ENCODE peak calls at places on chromosomes 12 and 14, in six cellular contexts. A is stomach, E is ovary, B is frontal cortex, C is NCI-H1092 treated with DMSO at 0.1 percent for 48 hours, G is memory B cell. I is an unnamed sample.

GRCh38 chr14:32075636-32076277 is 1.3 kb upstream of the ARHGAP5 start:
- DNase-seq in A (no peak), E (peak), B (peak), C (no peak), G (no peak), I (peak)

GRCh38 chr12:30795660-30796507 is 41.1 kb upstream of the CAPRIN2 start:
- DNase-seq in A (peak), E (peak), B (peak), C (no peak), G (peak), I (peak)

GRCh38 chr12:99767809-99768208 is 120.3 kb downstream of the GARIN6 start:
- DNase-seq in A (no peak), E (no peak), B (no peak), C (peak), G (no peak), I (no peak)

GRCh38 chr12:1949771-1950470 is 31.5 kb upstream of the CACNA2D4 start:
- DNase-seq in A (no peak), E (no peak), B (no peak), C (no peak), G (no peak), I (no peak)

GRCh38 chr12:104201238-104202001 is 14.2 kb upstream of the TXNRD1 start:
- DNase-seq in A (peak), E (peak), B (peak), C (peak), G (peak), I (no peak)

GRCh38 chr14:77221241-77221871 is 39.8 kb downstream of the TMEM63C start:
- DNase-seq in A (no peak), E (no peak), B (no peak), C (no peak), G (no peak), I (no peak)

GRCh38 chr12:44224399-44224798 is 388.5 kb downstream of the TMEM117 start:
- DNase-seq in A (no peak), E (no peak), B (no peak), C (no peak), G (no peak), I (no peak)

GRCh38 chr14:49249022-49249421 is 337.2 kb downstream of the RPS29 start:
- DNase-seq in A (no peak), E (no peak), B (peak), C (no peak), G (no peak), I (no peak)

GRCh38 chr14:24261969-24262327 is 1.0 kb downstream of the TGM1 start:
- DNase-seq in A (no peak), E (no peak), B (no peak), C (no peak), G (no peak), I (no peak)

GRCh38 chr12:78229491-78230209 is 399.0 kb downstream of the NAV3 start:
- DNase-seq in A (no peak), E (peak), B (no peak), C (peak), G (no peak), I (no peak)

GRCh38 chr12:121468451-121468850 is 68.5 kb downstream of the RNF34 start:
- DNase-seq in A (no peak), E (peak), B (no peak), C (no peak), G (no peak), I (no peak)

GRCh38 chr14:73802431-73803188 is 49.0 kb upstream of the PTGR2 start:
- DNase-seq in A (no peak), E (no peak), B (no peak), C (no peak), G (no peak), I (no peak)

GRCh38 chr14:100827751-100828447 is 2.0 kb downstream of the MEG3 start:
- DNase-seq in A (no peak), E (peak), B (no peak), C (no peak), G (no peak), I (no peak)

I was measured in sciatic nerve.